ENCODE peak calls at places on chromosomes 1 and 21, in nine cellular contexts. O is neuronal stem cell, W is K562, Q is AG04450, F is brain microvascular endothelial cell, V is upper lobe of right lung, C is Caco-2, Z is pancreas, J is lung. I is an unnamed sample. For H3K27me3, the result is how much of the 10 kb centered on the place peaks cover.

GRCh38 chr1:17635811-17636210 is 96.3 kb downstream of the ARHGEF10L start:
- DNase-seq in O (no peak), W (no peak), Q (no peak), F (no peak), V (peak), C (no peak), Z (no peak), J (peak), I (no peak)

GRCh38 chr1:99557556-99558256 is 88.2 kb upstream of the PALMD start:
- DNase-seq in O (no peak), W (no peak), Q (peak), F (peak), V (no peak), C (no peak), Z (no peak), J (no peak), I (no peak)

GRCh38 chr1:173476664-173477285 is 360 bp upstream of the PRDX6 start:
- DNase-seq in O (peak), W (peak), Q (no peak), F (peak), V (peak), C (peak), Z (peak), J (peak), I (peak)

GRCh38 chr1:17632541-17633193 is 93.2 kb downstream of the ARHGEF10L start:
- DNase-seq in O (no peak), W (no peak), Q (no peak), F (peak), V (no peak), C (no peak), Z (no peak), J (no peak), I (no peak)

GRCh38 chr21:33207471-33208149 is 22.1 kb upstream of the IFNAR2 start:
- DNase-seq in O (no peak), W (no peak), Q (no peak), F (no peak), V (no peak), C (no peak), Z (no peak), J (peak), I (no peak)

GRCh38 chr1:216815239-216815955 is 92.2 kb upstream of the ESRRG start:
- DNase-seq in O (peak), W (no peak), Q (peak), F (no peak), V (no peak), C (no peak), Z (no peak), J (peak), I (no peak)

GRCh38 chr1:119674835-119675289 is 26.8 kb upstream of the ZNF697 start:
- DNase-seq in O (no peak), W (peak), Q (no peak), F (peak), V (no peak), C (no peak), Z (peak), J (peak), I (peak)

GRCh38 chr1:110338200-110339039 is 757 bp upstream of the RBM15 start:
- DNase-seq in O (peak), W (peak), Q (no peak), F (no peak), V (peak), C (peak), Z (peak), J (peak), I (peak)

GRCh38 chr1:192171123-192171522 is 12.9 kb downstream of the RGS18 start:
- DNase-seq in O (no peak), W (no peak), Q (no peak), F (no peak), V (no peak), C (no peak), Z (no peak), J (no peak), I (no peak)

GRCh38 chr1:68375919-68376318 is 73.8 kb downstream of the RPE65 start:
- DNase-seq in O (no peak), W (no peak), Q (no peak), F (peak), V (no peak), C (no peak), Z (no peak), J (no peak), I (no peak)

GRCh38 chr1:181469829-181470228 is 13.5 kb upstream of the CACNA1E start:
- DNase-seq in O (no peak), W (peak), Q (peak), F (peak), V (no peak), C (peak), Z (no peak), J (no peak), I (peak)

GRCh38 chr1:107572674-107573205 is 392.2 kb downstream of the VAV3 start:
- DNase-seq in O (no peak), W (no peak), Q (peak), F (no peak), V (no peak), C (no peak), Z (no peak), J (no peak), I (no peak)

GRCh38 chr1:83083589-83084224 is 915.2 kb downstream of the TTLL7 start:
- DNase-seq in O (no peak), W (no peak), Q (no peak), F (no peak), V (no peak), C (no peak), Z (no peak), J (no peak), I (no peak)

GRCh38 chr1:220825819-220826551 is 39.3 kb downstream of the MTARC1 start:
- DNase-seq in O (no peak), W (no peak), Q (no peak), F (no peak), V (peak), C (no peak), Z (no peak), J (no peak), I (no peak)

GRCh38 chr1:95927061-95927460 is 693.1 kb downstream of the RWDD3 start:
- DNase-seq in O (no peak), W (no peak), Q (no peak), F (no peak), V (no peak), C (no peak), Z (no peak), J (no peak), I (peak)

GRCh38 chr1:114488739-114489138 is 22.3 kb downstream of the TRIM33 start:
- DNase-seq in O (no peak), W (no peak), Q (no peak), F (no peak), V (no peak), C (no peak), Z (no peak), J (no peak), I (no peak)

GRCh38 chr1:31497601-31498000 is 78.7 kb upstream of the TINAGL1 start:
- DNase-seq in O (no peak), W (no peak), Q (peak), F (peak), V (no peak), C (no peak), Z (no peak), J (no peak), I (no peak)

GRCh38 chr1:231596337-231596791 is 30.2 kb upstream of the DISC1 start:
- DNase-seq in O (no peak), W (no peak), Q (no peak), F (no peak), V (no peak), C (no peak), Z (no peak), J (no peak), I (no peak)

GRCh38 chr1:88519156-88519555 is 164.9 kb upstream of the PKN2 start:
- DNase-seq in O (no peak), W (no peak), Q (no peak), F (no peak), V (no peak), C (no peak), Z (no peak), J (no peak), I (no peak)

GRCh38 chr1:22320703-22321344 is 130.8 kb upstream of the ZBTB40 start:
- DNase-seq in O (no peak), W (no peak), Q (no peak), F (no peak), V (no peak), C (no peak), Z (no peak), J (no peak), I (no peak)

GRCh38 chr1:223031690-223032601 is 111.1 kb downstream of the TLR5 start:
- DNase-seq in O (no peak), W (no peak), Q (no peak), F (no peak), V (no peak), C (no peak), Z (no peak), J (no peak), I (peak)

GRCh38 chr1:63698001-63698838 is 75.6 kb upstream of the ROR1 start:
- DNase-seq in O (no peak), W (no peak), Q (no peak), F (peak), V (no peak), C (no peak), Z (no peak), J (peak), I (no peak)

GRCh38 chr1:227257964-227258363 is 60.3 kb downstream of the CDC42BPA start:
- DNase-seq in O (no peak), W (no peak), Q (no peak), F (no peak), V (no peak), C (no peak), Z (no peak), J (no peak), I (no peak)

GRCh38 chr1:167528057-167528705 is 9.9 kb upstream of the CD247 start:
- DNase-seq in O (no peak), W (no peak), Q (no peak), F (no peak), V (no peak), C (no peak), Z (no peak), J (no peak), I (no peak)

GRCh38 chr1:67285780-67286488 is 21.7 kb upstream of the IL12RB2 start:
- DNase-seq in O (no peak), W (no peak), Q (no peak), F (peak), V (no peak), C (no peak), Z (no peak), J (no peak), I (no peak)

GRCh38 chr1:46309401-46310159 is 6.1 kb downstream of the UQCRH start:
- DNase-seq in O (no peak), W (no peak), Q (no peak), F (no peak), V (no peak), C (no peak), Z (no peak), J (no peak), I (no peak)

GRCh38 chr1:36763771-36764170 is 270.5 kb downstream of the GRIK3 start:
- DNase-seq in O (no peak), W (peak), Q (no peak), F (no peak), V (peak), C (no peak), Z (no peak), J (no peak), I (no peak)

GRCh38 chr1:47585141-47585902 is 147.5 kb downstream of the FOXD2 start:
- DNase-seq in O (no peak), W (no peak), Q (no peak), F (no peak), V (no peak), C (no peak), Z (no peak), J (no peak), I (no peak)

GRCh38 chr1:39238476-39238875 is 34.0 kb downstream of the MACF1 start:
- DNase-seq in O (no peak), W (no peak), Q (peak), F (peak), V (no peak), C (no peak), Z (no peak), J (no peak), I (no peak)

GRCh38 chr1:17662296-17662695 is 92.8 kb upstream of the ACTL8 start:
- DNase-seq in O (no peak), W (no peak), Q (no peak), F (no peak), V (no peak), C (no peak), Z (no peak), J (no peak), I (no peak)

GRCh38 chr1:101507547-101507971 is 270.7 kb downstream of the S1PR1 start:
- DNase-seq in O (no peak), W (no peak), Q (no peak), F (peak), V (no peak), C (no peak), Z (no peak), J (no peak), I (no peak)

GRCh38 chr1:182955596-182956588 is 2.9 kb upstream of the SHCBP1L start:
- DNase-seq in O (no peak), W (no peak), Q (peak), F (peak), V (no peak), C (no peak), Z (no peak), J (no peak), I (peak)

GRCh38 chr1:171798760-171799159 is 17.3 kb downstream of the METTL13 start:
- DNase-seq in O (no peak), W (no peak), Q (no peak), F (no peak), V (no peak), C (no peak), Z (no peak), J (no peak), I (no peak)

GRCh38 chr1:65229754-65230339 is 79.5 kb upstream of the DNAJC6 start:
- DNase-seq in O (no peak), W (no peak), Q (no peak), F (no peak), V (no peak), C (no peak), Z (no peak), J (no peak), I (no peak)

GRCh38 chr1:212012034-212012740 is 23.2 kb downstream of the INTS7 start:
- DNase-seq in O (peak), W (peak), Q (no peak), F (peak), V (peak), C (peak), Z (no peak), J (peak), I (peak)

GRCh38 chr1:77975386-77975785 is 3.5 kb downstream of the FUBP1 start:
- DNase-seq in O (no peak), W (no peak), Q (no peak), F (no peak), V (no peak), C (no peak), Z (no peak), J (no peak), I (no peak)

DNA sequence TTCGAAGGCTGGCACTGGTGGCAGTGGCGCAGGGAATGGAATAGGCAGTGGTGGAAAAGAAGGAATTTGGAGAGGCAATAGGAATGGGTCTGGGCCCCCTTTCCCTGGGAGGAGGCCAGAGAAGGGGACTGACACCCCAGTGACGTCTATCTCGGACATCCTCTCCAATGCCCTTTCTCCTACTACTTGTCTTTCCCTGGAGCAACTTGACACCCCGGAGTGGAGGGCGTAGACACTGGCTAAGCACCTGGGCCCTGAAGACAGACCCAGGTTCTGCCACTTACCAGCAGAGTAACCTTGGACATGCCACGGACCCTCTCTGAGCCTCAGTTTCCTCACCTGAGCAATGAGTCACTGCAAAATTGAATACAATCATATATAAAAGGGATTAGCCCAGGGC is 86.8 kb downstream of the CAMK2N1 start:
- DNase-seq in O (no peak), W (no peak), Q (no peak), F (no peak), V (no peak), C (no peak), Z (no peak), J (no peak), I (no peak)
- H3K27me3 ChIP-seq in O (under half), W (under half), Q (under half), F (under half), V (under half), C (under half), Z (under half), J (under half), I (under half)

DNA sequence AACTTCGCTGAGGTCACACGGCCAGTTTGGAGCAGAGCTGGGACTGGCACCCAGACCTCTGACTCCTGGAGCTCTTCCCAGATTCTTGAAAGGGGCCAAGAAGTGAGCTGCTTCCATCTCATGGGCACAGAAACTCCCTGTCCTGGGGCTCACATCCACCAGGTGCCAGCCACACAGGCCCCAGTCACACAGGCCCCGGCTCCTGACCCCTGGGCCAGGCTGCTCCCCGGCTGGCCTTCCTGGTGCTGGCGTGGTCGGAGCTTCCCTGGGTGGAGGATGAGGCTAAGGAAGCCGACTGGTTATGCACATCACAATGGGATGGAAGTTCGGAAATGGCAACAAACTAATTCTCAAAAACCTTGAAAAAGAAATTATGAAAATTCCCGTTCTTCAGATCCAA is 3.0 kb upstream of the GABRD start:
- DNase-seq in O (no peak), W (no peak), Q (no peak), F (no peak), V (no peak), C (no peak), Z (no peak), J (no peak), I (no peak)
- H3K27me3 ChIP-seq in O (under half), W (half or more), Q (half or more), F (under half), V (under half), C (under half), Z (under half), J (under half), I (half or more)

GRCh38 chr21:42350271-42350885 is 416 bp downstream of the TFF2 start:
- DNase-seq in O (no peak), W (no peak), Q (no peak), F (no peak), V (peak), C (no peak), Z (no peak), J (no peak), I (no peak)
- H3K27me3 ChIP-seq in O (under half), W (under half), Q (under half), F (under half), V (under half), C (under half), Z (under half), J (under half), I (under half)

DNA sequence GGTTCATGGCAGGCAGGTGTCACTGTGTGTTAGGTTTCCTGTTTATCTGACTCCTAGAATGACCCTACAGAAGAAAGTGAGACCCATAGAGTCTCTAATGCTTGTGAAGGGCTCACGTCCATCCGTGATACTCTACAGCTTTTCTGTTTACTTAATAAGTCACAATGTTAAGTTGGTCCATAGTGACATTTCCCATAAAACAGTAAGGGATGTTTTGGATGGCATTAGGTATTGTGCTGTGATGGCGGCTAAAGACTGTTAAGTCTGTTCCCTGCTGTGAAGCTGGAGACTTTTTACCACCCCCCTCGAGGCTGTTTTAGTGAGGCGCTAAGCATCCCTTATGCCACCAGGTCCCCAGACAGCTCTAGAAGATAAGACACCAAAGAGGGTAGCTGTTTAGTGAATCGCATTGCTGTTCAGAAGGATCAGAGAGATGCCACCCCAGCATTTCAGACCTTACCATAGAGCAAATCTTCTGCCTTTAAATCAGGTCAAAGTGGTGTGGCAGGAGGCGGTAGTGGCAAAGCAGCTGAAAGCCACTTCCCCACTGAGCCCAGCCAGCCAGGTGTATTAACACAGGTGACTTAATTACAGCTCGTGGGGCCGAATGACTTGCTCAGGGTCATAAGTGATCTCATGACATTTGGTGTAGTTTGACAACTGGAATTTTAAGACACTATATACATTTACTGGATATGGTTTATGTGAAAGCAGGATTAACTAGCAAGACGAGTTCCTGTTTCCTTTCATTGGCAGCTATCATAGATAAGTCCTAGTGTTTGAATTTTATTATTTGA is 25.0 kb downstream of the SLC37A1 start:
- DNase-seq in O (no peak), W (no peak), Q (no peak), F (no peak), V (peak), C (peak), Z (no peak), J (no peak), I (no peak)
- H3K27me3 ChIP-seq in O (under half), W (under half), Q (under half), F (under half), V (under half), C (under half), Z (under half), J (under half), I (under half)

GRCh38 chr1:200038987-200039848 is 11.7 kb downstream of the NR5A2 start:
- DNase-seq in O (peak), W (no peak), Q (no peak), F (no peak), V (peak), C (peak), Z (peak), J (peak), I (peak)
- H3K27me3 ChIP-seq in O (half or more), W (half or more), Q (half or more), F (half or more), V (half or more), C (under half), Z (under half), J (under half), I (under half)

I was measured in PC-9.